ENCODE peak calls at places on chromosomes 11 and 22, in six cellular contexts. L is neuronal stem cell, D is trophoblast cell, E is mesenchymal stem cell, N is H1, H is IMR-90. U is an unnamed sample.

GRCh38 chr11:69301491-69302401 is 7.8 kb downstream of the MYEOV start:
- DNase-seq in L (no peak), H (peak), D (peak), N (no peak), E (peak), U (peak)

GRCh38 chr22:47218671-47219070 is 456.2 kb downstream of the TBC1D22A start:
- DNase-seq in E (no peak), N (no peak), D (no peak), L (no peak), H (no peak), U (no peak)

GRCh38 chr22:20008221-20008995 is 8.2 kb downstream of the ARVCF start:
- DNase-seq in L (no peak), E (no peak), D (no peak), N (no peak), H (no peak), U (no peak)

GRCh38 chr22:39241632-39242388 is 3.0 kb downstream of the PDGFB start:
- DNase-seq in H (no peak), E (no peak), N (no peak), L (no peak), D (no peak), U (no peak)

GRCh38 chr11:120597250-120597649 is 85.7 kb downstream of the GRIK4 start:
- DNase-seq in E (no peak), L (no peak), D (no peak), N (no peak), H (no peak), U (no peak)

GRCh38 chr22:28594784-28595324 is 84.8 kb downstream of the TTC28 start:
- DNase-seq in L (peak), E (peak), D (no peak), N (no peak), H (peak), U (peak)

GRCh38 chr11:14645247-14645912 is 1.8 kb downstream of the PDE3B start:
- DNase-seq in N (no peak), L (no peak), E (peak), H (peak), D (no peak), U (no peak)

GRCh38 chr11:130635937-130636336 is 187.5 kb downstream of the ADAMTS15 start:
- DNase-seq in N (no peak), H (no peak), E (no peak), D (no peak), L (no peak), U (no peak)

GRCh38 chr11:2325719-2326118 is 23.9 kb downstream of the TSPAN32 start:
- DNase-seq in D (peak), H (peak), L (no peak), N (no peak), E (no peak), U (no peak)

GRCh38 chr11:34281256-34281655 is 76.6 kb downstream of the ABTB2 start:
- DNase-seq in D (no peak), H (no peak), N (no peak), L (no peak), E (no peak), U (no peak)

GRCh38 chr22:44534335-44534734 is 36.3 kb upstream of the RTL6 start:
- DNase-seq in L (no peak), H (no peak), D (no peak), N (no peak), E (no peak), U (no peak)

GRCh38 chr22:45212306-45212709 is 28.4 kb downstream of the KIAA0930 start:
- DNase-seq in E (peak), D (peak), H (peak), L (no peak), N (no peak), U (peak)

GRCh38 chr22:41308054-41308453 is 6.7 kb downstream of the ZC3H7B start:
- DNase-seq in H (peak), E (peak), D (peak), L (no peak), N (no peak), U (peak)

GRCh38 chr11:20609727-20610707 is 10.6 kb downstream of the SLC6A5 start:
- DNase-seq in N (peak), D (peak), H (peak), E (peak), L (peak), U (peak)

GRCh38 chr11:8810331-8811301 is 100.4 kb upstream of the AKIP1 start:
- DNase-seq in L (peak), H (peak), N (peak), E (peak), D (no peak), U (peak)

GRCh38 chr11:21654091-21654490 is 538.8 kb upstream of the ANO5 start:
- DNase-seq in L (peak), H (no peak), D (no peak), E (no peak), N (no peak), U (no peak)

GRCh38 chr11:80970016-80970516 is 1529.2 kb upstream of the TENM4 start:
- DNase-seq in E (peak), D (no peak), H (no peak), L (no peak), N (no peak), U (no peak)

GRCh38 chr11:109851780-109852390 is 241.3 kb upstream of the ZC3H12C start:
- DNase-seq in N (no peak), E (no peak), D (no peak), H (peak), L (no peak), U (peak)

GRCh38 chr11:105862736-105863367 is 159.2 kb downstream of the MSANTD4 start:
- DNase-seq in D (no peak), H (peak), N (no peak), L (peak), E (peak), U (peak)

GRCh38 chr11:61069427-61069826 is 32.9 kb upstream of the CD5 start:
- DNase-seq in N (no peak), D (no peak), H (no peak), E (no peak), L (no peak), U (no peak)

GRCh38 chr11:19846654-19847330 is 134.2 kb downstream of the NAV2 start:
- DNase-seq in D (no peak), H (peak), N (no peak), L (no peak), E (peak), U (no peak)

GRCh38 chr22:28831140-28832072 is 31.0 kb upstream of the XBP1 start:
- DNase-seq in L (no peak), H (no peak), N (no peak), D (no peak), E (no peak), U (no peak)

GRCh38 chr11:82986491-82986890 is 85.0 kb downstream of the DDIAS start:
- DNase-seq in N (no peak), D (no peak), L (no peak), E (no peak), H (no peak), U (no peak)

GRCh38 chr11:78744202-78744601 is 169.5 kb upstream of the NARS2 start:
- DNase-seq in N (no peak), E (no peak), H (no peak), D (no peak), L (no peak), U (no peak)

GRCh38 chr22:22928666-22929380 is 41.2 kb downstream of the IGLL5 start:
- DNase-seq in N (no peak), E (no peak), D (peak), L (no peak), H (peak), U (peak)

GRCh38 chr11:60945295-60945667 is 6.7 kb downstream of the SLC15A3 start:
- DNase-seq in N (no peak), D (no peak), H (no peak), E (no peak), L (no peak), U (no peak)

GRCh38 chr11:71255323-71255722 is 2.9 kb upstream of the SHANK2 start:
- DNase-seq in H (no peak), L (no peak), D (no peak), E (no peak), N (no peak), U (no peak)

GRCh38 chr22:50569896-50570535 is 7.3 kb upstream of the SYCE3 start:
- DNase-seq in E (no peak), N (no peak), D (peak), L (no peak), H (no peak), U (no peak)

GRCh38 chr11:116557261-116557660 is 215.5 kb downstream of the BUD13 start:
- DNase-seq in D (no peak), H (no peak), N (no peak), E (no peak), L (no peak), U (no peak)

GRCh38 chr22:26945565-26945964 is 288.2 kb downstream of the MIAT start:
- DNase-seq in D (no peak), L (no peak), E (no peak), N (no peak), H (no peak), U (no peak)

GRCh38 chr11:60757231-60757800 is 649 bp downstream of the MS4A15 start:
- DNase-seq in E (no peak), L (no peak), N (no peak), H (no peak), D (no peak), U (no peak)

GRCh38 chr11:118067006-118067405 is 9.9 kb upstream of the TMPRSS4 start:
- DNase-seq in D (no peak), L (no peak), N (no peak), H (no peak), E (no peak), U (peak)

GRCh38 chr11:18324381-18324780 is 2.0 kb downstream of the GTF2H1 start:
- DNase-seq in E (no peak), D (peak), N (no peak), L (no peak), H (no peak), U (peak)

GRCh38 chr11:114774599-114775365 is 96.5 kb downstream of the NXPE2 start:
- DNase-seq in N (peak), L (peak), D (peak), E (peak), H (peak), U (peak)

GRCh38 chr22:37473437-37473946 is 12.7 kb downstream of the MFNG start:
- DNase-seq in D (no peak), L (no peak), E (no peak), N (no peak), H (no peak), U (no peak)

GRCh38 chr22:37480387-37481346 is 5.5 kb downstream of the MFNG start:
- DNase-seq in D (no peak), E (no peak), N (no peak), L (no peak), H (no peak), U (no peak)

GRCh38 chr22:37474447-37475090 is 11.6 kb downstream of the MFNG start:
- DNase-seq in E (no peak), L (no peak), D (no peak), H (no peak), N (no peak), U (no peak)

GRCh38 chr22:37479196-37479595 is 7.0 kb downstream of the MFNG start:
- DNase-seq in H (no peak), E (no peak), D (no peak), N (no peak), L (no peak), U (no peak)

GRCh38 chr22:37476389-37477329 is 9.5 kb downstream of the MFNG start:
- DNase-seq in N (no peak), E (no peak), D (no peak), H (no peak), L (no peak), U (no peak)
- H3K4me3 ChIP-seq in N (no peak), E (no peak), D (no peak), H (no peak), L (no peak), U (no peak)

GRCh38 chr22:42645341-42645937 is 3.8 kb downstream of the CYB5R3 start:
- DNase-seq in H (no peak), L (no peak), D (peak), N (no peak), E (no peak), U (no peak)
- H3K9ac ChIP-seq in H (peak), L (no peak), D (no peak), N (no peak), E (peak), U (no peak)

DNA sequence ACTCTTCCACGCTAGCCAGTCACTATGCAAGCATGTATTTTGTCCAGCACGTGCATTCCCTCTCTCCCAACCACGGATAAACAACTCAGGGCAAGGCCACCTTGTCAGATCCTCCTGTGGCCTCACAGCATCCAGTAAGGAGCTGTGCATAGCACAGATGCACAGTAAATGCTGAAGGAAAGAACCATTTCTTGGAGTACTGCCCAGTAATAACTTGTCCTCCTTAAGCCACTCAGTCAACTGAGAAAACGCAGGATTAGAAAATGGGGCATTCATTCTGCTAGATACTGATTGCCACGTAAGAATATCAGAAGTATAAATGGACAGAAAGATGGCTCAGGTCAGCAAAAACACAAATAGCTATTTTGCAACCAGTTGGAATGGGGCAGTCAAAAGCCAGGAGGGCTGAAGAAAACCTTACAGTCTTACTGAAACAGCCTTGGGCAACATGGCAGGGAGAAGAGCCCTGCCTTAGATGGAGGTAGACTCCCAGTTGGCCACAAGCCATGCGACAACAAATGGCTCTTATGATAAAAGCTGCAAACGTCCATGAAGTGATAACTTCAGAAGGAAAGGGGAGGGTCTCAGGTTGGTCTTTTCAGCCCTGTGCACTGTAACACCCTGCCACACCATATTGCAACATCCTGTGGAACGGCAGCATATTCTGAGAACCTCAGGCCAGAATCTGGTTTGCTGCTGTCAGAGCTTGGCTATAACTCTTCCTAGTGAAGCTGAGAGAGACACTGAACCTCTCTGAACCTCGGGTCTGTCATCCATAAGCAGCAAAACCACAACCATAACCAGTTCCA is 23.0 kb downstream of the PC start:
- DNase-seq in D (peak), L (no peak), N (no peak), E (peak), H (peak), U (no peak)
- H3K23ac ChIP-seq in D (no peak), L (no peak), N (no peak), E (no peak), H (peak), U (no peak)

DNA sequence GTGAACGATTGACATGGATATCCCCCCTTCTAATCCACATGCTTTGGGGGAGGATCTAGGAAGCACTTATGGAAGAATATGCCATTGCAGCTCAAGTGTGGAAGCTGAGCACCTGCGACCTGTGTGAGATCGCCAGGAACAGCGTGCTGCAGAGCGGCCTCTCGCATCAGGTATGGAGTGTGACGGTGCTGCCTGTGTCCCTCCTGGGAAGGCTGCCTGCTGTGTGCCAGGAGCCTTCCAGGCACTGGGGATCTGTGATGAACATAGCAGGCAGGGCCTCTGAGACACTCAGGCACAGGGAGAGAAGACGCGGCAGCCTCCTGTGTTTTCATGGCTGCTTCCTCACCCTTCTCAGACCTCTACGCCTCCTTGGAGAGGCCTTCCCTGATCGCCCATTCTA is 36.5 kb downstream of the RNF141 start:
- DNase-seq in H (no peak), N (no peak), D (no peak), L (no peak), E (no peak), U (no peak)
- H3K4me3 ChIP-seq in H (no peak), N (no peak), D (no peak), L (no peak), E (no peak), U (no peak)

DNA sequence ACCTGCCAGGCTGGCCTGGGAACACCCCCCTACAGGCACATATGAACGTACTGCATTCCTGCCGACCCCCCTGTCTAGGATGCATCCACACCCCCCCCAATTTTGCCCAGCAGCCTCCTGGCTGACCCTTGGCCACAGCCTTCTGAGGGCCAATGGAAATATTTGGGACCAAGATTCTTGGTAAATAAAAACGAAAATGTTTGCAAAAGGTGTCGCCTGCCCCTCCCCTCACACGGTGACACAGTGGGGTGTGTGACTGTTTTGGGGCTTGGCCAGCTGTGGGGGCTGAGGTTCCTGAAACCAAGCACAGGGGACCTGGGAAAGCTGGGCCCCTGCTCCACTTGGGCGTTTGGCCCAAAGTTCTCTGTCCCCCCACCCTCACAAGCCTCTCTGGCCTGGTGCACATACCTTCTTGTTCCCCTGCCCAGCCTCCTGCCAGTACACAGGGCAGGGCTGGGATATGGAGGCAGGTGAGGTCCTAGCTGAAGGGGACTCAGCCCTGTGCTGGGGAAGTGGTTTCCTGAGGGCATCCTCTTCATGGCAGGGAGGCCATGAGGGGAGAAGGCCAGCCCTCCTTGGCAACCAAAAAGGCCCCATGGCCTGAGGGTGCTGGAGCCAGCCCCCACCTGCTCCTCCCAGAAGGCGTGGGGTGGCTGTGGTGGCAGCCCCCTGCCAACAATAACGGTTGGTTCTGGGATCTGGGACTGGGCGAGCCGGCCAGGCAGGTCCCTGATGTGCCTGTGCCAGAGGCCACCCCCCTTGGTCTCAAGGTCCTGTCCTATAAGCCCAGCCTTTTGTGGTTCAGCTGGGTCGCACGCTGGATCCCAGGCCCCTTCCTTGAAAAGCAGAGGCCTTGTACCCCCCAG is 2.1 kb upstream of the CRACR2B start:
- DNase-seq in H (no peak), N (no peak), E (no peak), L (no peak), D (no peak), U (no peak)
- H3K9ac ChIP-seq in H (no peak), N (no peak), E (no peak), L (peak), D (no peak), U (no peak)

DNA sequence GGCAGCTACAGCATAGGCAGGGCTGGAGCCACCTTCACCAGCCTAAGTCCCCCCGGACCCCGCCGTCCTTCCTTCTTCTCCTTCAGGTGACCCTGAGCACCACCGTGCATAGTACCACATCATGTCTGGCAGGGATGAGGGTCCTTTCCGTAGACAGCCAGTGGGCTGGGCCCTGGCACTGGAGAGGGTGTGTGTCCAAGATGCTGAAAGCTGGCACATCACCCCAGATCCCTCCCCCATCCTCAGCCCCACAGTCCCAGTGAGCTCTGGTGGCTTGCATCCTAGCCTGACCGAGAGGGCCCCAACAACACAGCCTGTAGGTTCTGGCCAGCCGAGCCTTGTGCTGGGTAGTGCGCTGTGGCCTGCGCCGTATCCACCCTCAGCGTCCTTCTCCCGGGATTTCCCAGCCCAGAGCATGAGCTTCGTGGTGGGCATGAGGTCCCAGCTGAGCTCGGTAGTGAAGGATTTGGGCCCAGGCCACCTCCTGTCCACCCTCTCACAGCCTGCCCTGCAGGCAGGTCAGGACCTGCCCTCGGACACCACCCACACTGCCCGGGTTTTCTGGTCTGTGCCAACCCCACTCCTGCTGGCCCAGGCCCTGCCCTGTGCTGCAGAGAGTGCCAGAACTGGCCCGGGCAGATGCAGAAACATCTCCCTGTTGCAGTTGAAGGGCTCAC is 1124.3 kb downstream of the BRD1 start:
- DNase-seq in D (no peak), E (no peak), N (no peak), L (no peak), H (no peak), U (no peak)
- H3K23ac ChIP-seq in D (no peak), E (no peak), N (no peak), L (peak), H (no peak), U (no peak)

GRCh38 chr22:32269316-32269715 is 14.2 kb upstream of the SLC5A4 start:
- DNase-seq in D (no peak), H (no peak), N (no peak), E (no peak), L (no peak), U (no peak)
- H3K4me3 ChIP-seq in D (no peak), H (no peak), N (no peak), E (no peak), L (no peak), U (no peak)

U was measured in mesendoderm.